ENCODE peak calls at places on chromosomes 4 and X, in seven cellular contexts. Q is fibroblast of pulmonary artery, O is heart right ventricle, A is K562, Z is D721Med, N is AG09319, J is WERI-Rb-1. W is an unnamed sample.

GRCh38 chrX:123525131-123525725 is 207.6 kb downstream of the THOC2 start:
- DNase-seq in O (no peak), Q (no peak), J (no peak), Z (no peak), N (no peak), A (no peak), W (no peak)

GRCh38 chrX:84188320-84188834 is 378 bp upstream of the RPS6KA6 start:
- DNase-seq in N (peak), Z (peak), A (no peak), J (peak), O (peak), Q (peak), W (peak)

GRCh38 chr4:189206953-189207352 is 733.7 kb upstream of the FRG1 start:
- DNase-seq in Z (no peak), J (no peak), Q (no peak), A (no peak), O (no peak), N (no peak), W (no peak)

GRCh38 chr4:152734699-152735050 is 44.9 kb downstream of the TIGD4 start:
- DNase-seq in N (no peak), A (no peak), O (no peak), Z (no peak), Q (no peak), J (no peak), W (no peak)

GRCh38 chrX:130952266-130953043 is 49.4 kb upstream of the ENOX2 start:
- DNase-seq in O (no peak), A (peak), Q (no peak), J (no peak), N (no peak), Z (no peak), W (no peak)

GRCh38 chr4:7498406-7499200 is 63.9 kb upstream of the PSAPL1 start:
- DNase-seq in Q (no peak), Z (no peak), O (no peak), J (no peak), A (no peak), N (no peak), W (no peak)

GRCh38 chrX:110146521-110146920 is 143.6 kb downstream of the TMEM164 start:
- DNase-seq in O (peak), Q (peak), Z (no peak), A (peak), J (peak), N (peak), W (no peak)

GRCh38 chrX:111955916-111956315 is 79.9 kb downstream of the TRPC5OS start:
- DNase-seq in A (no peak), N (no peak), Z (no peak), O (no peak), J (peak), Q (no peak), W (no peak)

GRCh38 chrX:101057095-101057714 is 5.3 kb upstream of the TRMT2B start:
- DNase-seq in Q (peak), N (no peak), A (peak), Z (no peak), J (no peak), O (no peak), W (no peak)

GRCh38 chr4:147345662-147346061 is 135.2 kb upstream of the EDNRA start:
- DNase-seq in O (no peak), Z (no peak), Q (no peak), A (no peak), N (no peak), J (no peak), W (no peak)
- TF ChIP-seq CTCF in O (no peak), Z (no peak), Q (no peak), A (no peak), N (no peak), J (no peak), W (no peak)

GRCh38 chr4:147094228-147094627 is 148.6 kb upstream of the TTC29 start:
- DNase-seq in Q (no peak), O (no peak), Z (no peak), N (no peak), J (peak), A (no peak), W (no peak)
- TF ChIP-seq CTCF in Q (peak), O (no peak), Z (no peak), N (peak), J (peak), A (no peak), W (peak)

DNA sequence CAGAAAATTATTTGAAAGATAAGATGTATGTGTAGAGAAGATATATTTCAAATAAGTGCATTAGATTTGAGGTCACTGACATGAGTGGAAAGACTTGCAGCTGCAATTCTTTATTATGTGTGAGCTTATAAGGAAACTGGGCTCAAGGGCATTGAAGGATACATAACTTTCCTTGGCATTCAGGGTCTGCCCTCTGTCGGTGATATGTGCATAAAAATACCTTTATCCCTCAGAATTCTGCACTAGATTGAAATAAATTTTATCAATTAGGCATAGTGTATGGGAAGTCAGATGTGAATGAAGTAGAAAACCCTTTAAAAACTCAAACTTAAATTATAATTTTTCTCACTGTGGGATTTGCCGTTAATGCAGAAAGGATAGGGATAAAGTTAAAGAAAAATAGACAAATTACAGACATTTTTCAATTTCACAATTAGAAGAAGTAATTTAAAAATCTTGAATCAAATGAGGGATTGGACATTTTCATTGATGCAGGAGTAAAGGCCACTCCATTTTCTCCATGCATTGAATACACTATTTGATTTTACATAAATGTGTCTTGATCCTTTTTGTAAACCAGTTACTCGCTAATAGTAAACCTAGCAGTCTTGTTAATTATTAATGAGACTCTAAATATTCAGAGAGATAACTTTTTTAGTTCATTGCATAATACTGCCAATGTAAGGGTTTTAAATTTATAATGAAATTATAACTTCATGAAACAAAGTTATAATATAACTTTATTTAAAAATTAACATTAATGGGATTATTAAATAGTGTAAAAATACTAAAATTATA is 21.0 kb upstream of the ETNPPL start:
- DNase-seq in Q (peak), J (no peak), N (no peak), Z (no peak), A (no peak), O (no peak), W (no peak)
- TF ChIP-seq CTCF in Q (peak), J (peak), N (peak), Z (peak), A (no peak), O (no peak), W (peak)

GRCh38 chr4:20760053-20760452 is 59.8 kb downstream of the PACRGL start:
- DNase-seq in Q (peak), O (no peak), Z (no peak), J (no peak), A (peak), N (no peak), W (no peak)
- TF ChIP-seq CTCF in Q (peak), O (no peak), Z (no peak), J (peak), A (peak), N (no peak), W (no peak)

GRCh38 chr4:149891381-149891780 is 75.7 kb upstream of the IQCM start:
- DNase-seq in Z (no peak), Q (no peak), O (no peak), N (no peak), J (no peak), A (no peak), W (no peak)

GRCh38 chr4:149901128-149901527 is 85.5 kb upstream of the IQCM start:
- DNase-seq in J (no peak), Q (no peak), A (no peak), Z (no peak), N (no peak), O (no peak), W (no peak)

GRCh38 chr4:149897784-149898183 is 82.1 kb upstream of the IQCM start:
- DNase-seq in Z (no peak), A (peak), J (no peak), O (no peak), N (no peak), Q (peak), W (no peak)

DNA sequence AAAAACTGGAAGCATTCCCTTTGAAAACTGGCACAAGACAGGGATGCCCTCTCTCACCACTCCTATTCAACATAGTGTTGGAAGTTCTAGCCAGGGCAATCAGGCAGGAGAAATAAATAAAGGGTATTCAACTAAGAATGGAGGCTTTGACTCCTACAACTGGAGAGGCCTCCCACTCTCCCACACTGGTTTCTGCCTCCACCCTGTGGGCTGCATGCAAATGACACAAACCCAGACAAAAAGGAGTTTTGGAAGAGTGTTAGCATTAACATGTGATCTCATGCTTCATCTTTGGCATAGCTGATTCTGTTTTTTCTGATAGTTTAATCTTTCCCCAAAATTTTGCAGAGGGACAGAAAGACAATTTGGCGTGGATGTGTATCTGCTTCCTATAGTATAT is 80.8 kb upstream of the IQCM start:
- DNase-seq in J (peak), Z (no peak), A (no peak), N (no peak), O (no peak), Q (peak), W (no peak)
- TF ChIP-seq CTCF in J (peak), Z (peak), A (no peak), N (peak), O (no peak), Q (peak), W (peak)

GRCh38 chrX:16311671-16312070 is 144.4 kb downstream of the MAGEB17 start:
- DNase-seq in O (no peak), Z (no peak), Q (no peak), J (no peak), N (no peak), A (no peak), W (no peak)

GRCh38 chrX:16305187-16305586 is 137.9 kb downstream of the MAGEB17 start:
- DNase-seq in A (peak), Z (no peak), Q (no peak), O (no peak), N (no peak), J (no peak), W (no peak)

GRCh38 chrX:16310326-16310725 is 143.0 kb downstream of the MAGEB17 start:
- DNase-seq in Q (no peak), J (no peak), O (no peak), A (no peak), Z (no peak), N (no peak), W (no peak)

GRCh38 chrX:16312761-16313623 is 145.7 kb downstream of the MAGEB17 start:
- DNase-seq in N (no peak), J (no peak), O (no peak), Z (no peak), Q (no peak), A (no peak), W (no peak)

GRCh38 chrX:16307950-16308349 is 140.7 kb downstream of the MAGEB17 start:
- DNase-seq in O (no peak), N (no peak), J (no peak), Q (no peak), Z (no peak), A (no peak), W (no peak)
- TF ChIP-seq CTCF in O (no peak), N (no peak), J (no peak), Q (no peak), Z (no peak), A (no peak), W (no peak)

W was measured in type B pancreatic cell.